ENCODE peak calls at places on chromosomes 7 and 10, in four cellular contexts. One of them, this sample, is unnamed. For H3K4me1, the result is how much of the 10 kb centered on the place peaks cover.

GRCh38 chr7:9657257-9657656 is 1223.8 kb downstream of the NXPH1 start:
- DNase-seq in A549: no peak
- DNase-seq in lung: no peak
- DNase-seq in mammary epithelial cell: no peak
- DNase-seq in this sample: no peak

GRCh38 chr10:67849331-67850011 is 11.5 kb upstream of the DNAJC12 start:
- DNase-seq in lung: peak
- DNase-seq in A549: peak
- DNase-seq in mammary epithelial cell: peak
- DNase-seq in this sample: peak

GRCh38 chr10:95837783-95838182 is 70.0 kb upstream of the CC2D2B start:
- DNase-seq in mammary epithelial cell: no peak
- DNase-seq in A549: no peak
- DNase-seq in lung: no peak
- DNase-seq in this sample: no peak

GRCh38 chr7:27423290-27423689 is 180.7 kb downstream of the EVX1 start:
- DNase-seq in lung: no peak
- DNase-seq in A549: no peak
- DNase-seq in mammary epithelial cell: peak
- DNase-seq in this sample: no peak

GRCh38 chr7:126574838-126575250 is 677.9 kb downstream of the GRM8 start:
- DNase-seq in lung: no peak
- DNase-seq in A549: peak
- DNase-seq in mammary epithelial cell: peak
- DNase-seq in this sample: no peak

GRCh38 chr7:43076189-43076605 is 36.2 kb upstream of the HECW1 start:
- DNase-seq in A549: no peak
- DNase-seq in lung: no peak
- DNase-seq in mammary epithelial cell: peak
- DNase-seq in this sample: no peak

GRCh38 chr10:3412646-3413045 is 240.1 kb upstream of the PITRM1 start:
- DNase-seq in lung: no peak
- DNase-seq in mammary epithelial cell: no peak
- DNase-seq in A549: no peak
- DNase-seq in this sample: no peak

GRCh38 chr10:102267748-102268147 is 22.4 kb downstream of the GBF1 start:
- DNase-seq in mammary epithelial cell: peak
- DNase-seq in A549: no peak
- DNase-seq in lung: no peak
- DNase-seq in this sample: no peak

GRCh38 chr7:37031571-37032257 is 307.4 kb upstream of the AOAH start:
- DNase-seq in mammary epithelial cell: peak
- DNase-seq in lung: peak
- DNase-seq in A549: peak
- DNase-seq in this sample: peak

DNA sequence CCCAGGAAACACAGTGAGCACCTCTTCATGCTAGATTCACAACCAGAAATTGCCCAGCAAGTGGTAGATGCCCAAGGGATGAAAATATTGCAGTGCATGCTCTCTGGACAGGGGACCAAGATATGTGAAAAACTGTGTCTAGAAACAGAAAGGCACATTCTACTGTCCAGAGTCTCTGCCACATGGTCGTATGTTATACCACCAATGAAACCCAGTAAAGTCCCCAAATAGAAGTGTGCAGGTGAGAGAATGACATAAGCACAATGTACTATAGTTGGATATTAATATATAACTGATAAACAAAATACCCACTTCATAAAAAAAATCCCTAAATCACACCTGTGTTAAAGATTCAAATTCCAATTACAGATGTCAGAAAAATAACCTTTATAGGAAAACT is 43.8 kb downstream of the RASGEF1A start:
- DNase-seq in A549: no peak
- DNase-seq in mammary epithelial cell: no peak
- DNase-seq in lung: no peak
- DNase-seq in this sample: no peak
- H3K4me1 ChIP-seq in A549: under half
- H3K4me1 ChIP-seq in mammary epithelial cell: under half
- H3K4me1 ChIP-seq in lung: under half
- H3K4me1 ChIP-seq in this sample: under half

DNA sequence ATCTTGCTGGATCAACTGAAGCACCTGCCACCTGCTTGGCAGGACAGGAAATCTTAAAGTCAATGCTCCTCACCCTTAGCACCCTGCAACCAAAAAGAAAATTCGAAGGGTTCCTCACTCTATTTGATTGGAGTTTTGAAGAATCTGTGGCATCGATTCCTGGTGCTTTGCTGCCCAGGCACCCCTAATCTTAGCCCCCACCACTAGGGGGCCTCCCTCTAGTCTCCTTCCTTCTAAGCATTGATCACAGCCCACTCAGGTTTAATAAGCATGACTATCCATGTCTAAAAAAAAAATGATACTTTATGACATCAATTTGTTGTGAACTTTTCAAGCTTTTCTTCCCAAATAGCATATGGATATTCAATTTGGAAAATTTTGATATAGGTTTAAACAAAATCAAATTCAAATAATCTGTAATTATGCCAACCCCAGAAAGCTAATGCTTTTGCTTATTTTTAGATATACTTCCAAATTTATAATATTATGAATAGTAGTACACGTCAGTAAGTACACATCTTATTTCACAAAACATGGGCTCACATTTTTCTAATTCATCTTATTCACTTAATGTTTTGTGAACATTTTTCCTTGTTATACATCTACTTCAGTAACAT is 45.3 kb downstream of the NRG3 start:
- DNase-seq in lung: no peak
- DNase-seq in mammary epithelial cell: no peak
- DNase-seq in A549: peak
- DNase-seq in this sample: no peak
- TF ChIP-seq CTCF in lung: no peak
- TF ChIP-seq CTCF in mammary epithelial cell: peak
- TF ChIP-seq CTCF in A549: no peak
- TF ChIP-seq CTCF in this sample: peak

GRCh38 chr7:157430721-157431120 is 93.9 kb downstream of the DNAJB6 start:
- DNase-seq in mammary epithelial cell: no peak
- DNase-seq in A549: no peak
- DNase-seq in lung: no peak
- DNase-seq in this sample: peak
- H3K4me3 ChIP-seq in mammary epithelial cell: no peak
- H3K4me3 ChIP-seq in A549: no peak
- H3K4me3 ChIP-seq in lung: no peak
- H3K4me3 ChIP-seq in this sample: no peak

GRCh38 chr7:158825628-158826289 is 3.5 kb downstream of the ESYT2 start:
- DNase-seq in lung: no peak
- DNase-seq in mammary epithelial cell: no peak
- DNase-seq in A549: no peak
- DNase-seq in this sample: no peak
- H3K4me1 ChIP-seq in lung: under half
- H3K4me1 ChIP-seq in mammary epithelial cell: under half
- H3K4me1 ChIP-seq in A549: half or more
- H3K4me1 ChIP-seq in this sample: half or more

GRCh38 chr10:9211228-9211627 is 1156.7 kb downstream of the GATA3 start:
- DNase-seq in A549: no peak
- DNase-seq in mammary epithelial cell: no peak
- DNase-seq in lung: no peak
- DNase-seq in this sample: no peak
- TF ChIP-seq CTCF in A549: peak
- TF ChIP-seq CTCF in mammary epithelial cell: peak
- TF ChIP-seq CTCF in lung: no peak
- TF ChIP-seq CTCF in this sample: peak

GRCh38 chr7:158311791-158312190 is 275.8 kb downstream of the PTPRN2 start:
- DNase-seq in A549: no peak
- DNase-seq in mammary epithelial cell: no peak
- DNase-seq in lung: peak
- DNase-seq in this sample: no peak

GRCh38 chr7:158310924-158311713 is 276.5 kb downstream of the PTPRN2 start:
- DNase-seq in mammary epithelial cell: no peak
- DNase-seq in A549: no peak
- DNase-seq in lung: peak
- DNase-seq in this sample: no peak

GRCh38 chr7:158309844-158310763 is 277.5 kb downstream of the PTPRN2 start:
- DNase-seq in lung: peak
- DNase-seq in mammary epithelial cell: no peak
- DNase-seq in A549: no peak
- DNase-seq in this sample: no peak

GRCh38 chr7:158312789-158313188 is 274.8 kb downstream of the PTPRN2 start:
- DNase-seq in lung: no peak
- DNase-seq in mammary epithelial cell: no peak
- DNase-seq in A549: no peak
- DNase-seq in this sample: no peak

DNA sequence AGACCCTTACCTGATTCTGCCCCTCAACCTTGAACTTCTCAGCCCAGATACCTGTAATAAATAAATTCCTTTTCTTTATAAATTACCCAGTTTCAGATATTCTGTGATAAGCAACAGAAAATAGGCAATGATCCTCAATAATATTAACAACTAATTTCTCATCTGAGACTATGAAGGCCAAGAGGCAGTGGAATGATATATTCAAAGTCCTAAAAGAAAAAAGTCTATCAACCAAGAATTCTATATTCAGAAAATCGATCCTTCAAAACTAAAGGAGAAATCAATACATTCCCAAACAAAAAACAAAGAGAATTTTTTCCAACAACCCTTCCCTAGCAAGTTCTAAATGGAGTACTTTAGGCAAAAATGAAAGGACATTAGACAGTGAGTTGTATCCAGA is 279.6 kb downstream of the PTPRN2 start:
- DNase-seq in A549: no peak
- DNase-seq in mammary epithelial cell: no peak
- DNase-seq in lung: no peak
- DNase-seq in this sample: no peak
- H3K4me3 ChIP-seq in A549: no peak
- H3K4me3 ChIP-seq in mammary epithelial cell: no peak
- H3K4me3 ChIP-seq in lung: no peak
- H3K4me3 ChIP-seq in this sample: no peak

DNA sequence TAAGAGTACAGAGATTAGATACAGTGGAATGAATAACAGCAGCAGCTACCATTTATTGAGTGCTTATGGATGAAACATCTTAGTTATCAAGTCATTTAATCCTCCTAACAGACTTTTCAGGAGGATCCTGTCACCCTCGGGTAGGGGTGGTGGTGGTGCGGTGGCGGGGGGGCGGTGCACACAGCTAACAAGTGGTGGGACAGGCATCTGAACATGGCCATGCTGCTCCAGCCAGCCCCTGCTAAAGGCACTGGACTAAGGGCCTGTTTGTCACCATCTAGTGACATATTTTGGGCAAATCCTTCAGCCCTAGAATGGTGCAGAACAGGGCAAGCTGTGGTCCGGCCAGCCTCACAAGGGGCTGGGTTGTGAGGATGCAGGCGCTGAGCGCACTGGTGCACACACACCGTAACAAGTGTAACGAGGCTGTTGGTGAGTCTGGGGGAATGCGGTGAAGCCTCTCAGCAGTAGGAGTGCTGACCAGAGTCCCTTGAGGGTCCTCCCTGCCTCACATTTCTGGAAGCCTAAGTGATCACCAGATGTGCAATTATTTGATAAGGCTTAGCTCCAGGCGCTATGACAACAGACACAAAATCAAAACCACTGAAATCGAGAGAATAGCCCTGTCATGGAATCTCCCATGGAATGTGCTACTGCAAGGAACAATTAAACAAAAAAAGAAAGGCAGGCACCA is 102.3 kb downstream of the RNF216 start:
- DNase-seq in A549: no peak
- DNase-seq in mammary epithelial cell: no peak
- DNase-seq in lung: no peak
- DNase-seq in this sample: no peak
- H3K4me1 ChIP-seq in A549: under half
- H3K4me1 ChIP-seq in mammary epithelial cell: under half
- H3K4me1 ChIP-seq in lung: under half
- H3K4me1 ChIP-seq in this sample: half or more

DNA sequence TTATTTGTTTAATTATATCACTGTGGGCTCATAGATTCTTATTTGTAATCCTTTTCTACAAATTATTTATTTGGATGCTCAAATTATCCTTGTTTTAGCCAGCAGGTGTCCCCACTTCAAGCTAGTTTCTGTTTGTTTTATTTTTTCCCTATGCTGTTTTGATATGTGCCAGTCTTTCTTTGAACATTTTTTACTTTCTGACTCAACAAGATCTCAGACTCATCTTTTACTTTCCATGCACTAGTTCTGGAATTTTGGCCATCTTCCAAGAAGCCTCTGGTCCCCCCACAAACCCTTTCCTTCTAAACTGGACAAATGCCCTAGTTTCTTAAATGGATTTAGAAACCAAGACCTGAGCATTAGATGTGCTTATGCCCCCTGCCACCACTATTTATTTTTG is 11.5 kb upstream of the MRPS16 start:
- DNase-seq in lung: no peak
- DNase-seq in A549: peak
- DNase-seq in mammary epithelial cell: peak
- DNase-seq in this sample: no peak
- TF ChIP-seq CTCF in lung: peak
- TF ChIP-seq CTCF in A549: peak
- TF ChIP-seq CTCF in mammary epithelial cell: peak
- TF ChIP-seq CTCF in this sample: peak